ENCODE peak calls at places on chromosomes 16 and 17, in nine cellular contexts. V is HCT116, O is Peyer's patch, L is NB4, E is esophagus squamous epithelium, S is ovary, X is K562, C is H54, P is prostate gland. T is an unnamed sample.

GRCh38 chr16:83826146-83826913 is 18.6 kb downstream of the HSBP1 start:
- DNase-seq in P (peak), O (peak), L (peak), V (peak), C (peak), S (peak), E (no peak), X (peak), T (peak)

GRCh38 chr17:71740866-71741265 is 380.0 kb upstream of the SOX9 start:
- DNase-seq in E (no peak), X (no peak), P (no peak), V (no peak), O (no peak), L (no peak), C (no peak), S (no peak), T (no peak)

GRCh38 chr17:78133971-78134898 is 3.7 kb downstream of the TMC8 start:
- DNase-seq in C (peak), O (peak), X (peak), P (peak), V (peak), S (peak), L (peak), E (no peak), T (peak)

GRCh38 chr16:73125860-73126259 is 77.9 kb upstream of the ZFHX3 start:
- DNase-seq in S (no peak), V (no peak), O (no peak), X (no peak), E (no peak), C (peak), L (peak), P (no peak), T (peak)

GRCh38 chr16:82882982-82883863 is 256.5 kb downstream of the CDH13 start:
- DNase-seq in O (no peak), V (no peak), S (no peak), E (no peak), X (no peak), L (no peak), P (no peak), C (no peak), T (no peak)

GRCh38 chr17:75271955-75272847 is 1.2 kb upstream of the MIF4GD start:
- DNase-seq in O (peak), X (peak), C (no peak), E (no peak), V (no peak), L (peak), P (peak), S (no peak), T (no peak)

GRCh38 chr17:83136156-83136555 is 56.7 kb downstream of the METRNL start:
- DNase-seq in E (no peak), V (no peak), O (no peak), X (no peak), L (no peak), S (peak), C (no peak), P (no peak), T (no peak)

GRCh38 chr17:50935201-50936124 is 69.3 kb upstream of the TOB1 start:
- DNase-seq in C (peak), O (no peak), L (no peak), X (no peak), P (no peak), V (no peak), S (peak), E (no peak), T (no peak)

GRCh38 chr17:49375544-49375943 is 13.5 kb upstream of the ZNF652 start:
- DNase-seq in P (no peak), X (no peak), V (no peak), L (no peak), E (no peak), C (no peak), S (no peak), O (peak), T (no peak)

GRCh38 chr17:60393840-60394529 is 2.1 kb upstream of the USP32 start:
- DNase-seq in C (no peak), S (no peak), L (peak), O (no peak), V (no peak), X (no peak), E (no peak), P (no peak), T (no peak)

GRCh38 chr17:58956997-58957724 is 149.5 kb downstream of the TRIM37 start:
- DNase-seq in V (peak), C (no peak), L (no peak), E (no peak), X (no peak), P (no peak), O (no peak), S (no peak), T (no peak)

GRCh38 chr17:48307814-48308411 is 122.1 kb downstream of the SKAP1 start:
- DNase-seq in S (no peak), P (peak), E (no peak), C (peak), X (peak), L (peak), V (peak), O (peak), T (peak)

GRCh38 chr17:49036270-49036626 is 39.1 kb downstream of the IGF2BP1 start:
- DNase-seq in S (no peak), P (no peak), V (no peak), C (no peak), E (no peak), X (no peak), O (no peak), L (no peak), T (no peak)

GRCh38 chr16:50263940-50264929 is 2.1 kb upstream of the ADCY7 start:
- DNase-seq in S (no peak), E (no peak), X (no peak), V (no peak), C (no peak), O (no peak), L (peak), P (no peak), T (no peak)

GRCh38 chr17:47918003-47918402 is 22.0 kb downstream of the SP2 start:
- DNase-seq in P (no peak), L (peak), O (no peak), C (no peak), S (no peak), V (no peak), X (no peak), E (no peak), T (no peak)

GRCh38 chr16:73048292-73049050 is 543 bp upstream of the ZFHX3 start:
- DNase-seq in C (no peak), S (peak), O (peak), L (no peak), V (no peak), E (no peak), X (no peak), P (peak), T (no peak)

GRCh38 chr16:83272201-83272600 is 535.6 kb upstream of the HSBP1 start:
- DNase-seq in C (no peak), L (no peak), E (no peak), P (no peak), S (no peak), O (no peak), V (no peak), X (no peak), T (no peak)

GRCh38 chr16:81478876-81479496 is 34.4 kb downstream of the CMIP start:
- DNase-seq in O (no peak), E (peak), P (peak), L (peak), X (no peak), S (no peak), C (no peak), V (no peak), T (no peak)

GRCh38 chr17:1767358-1767757 is 5.5 kb downstream of the SERPINF1 start:
- DNase-seq in V (no peak), X (no peak), O (no peak), L (no peak), P (no peak), S (no peak), E (no peak), C (no peak), T (no peak)

GRCh38 chr16:10729104-10729503 is 14.5 kb upstream of the NUBP1 start:
- DNase-seq in O (no peak), L (no peak), V (no peak), P (no peak), E (no peak), S (no peak), X (no peak), C (no peak), T (no peak)

GRCh38 chr16:83215417-83216001 is 588.7 kb downstream of the CDH13 start:
- DNase-seq in E (no peak), O (peak), V (peak), L (peak), P (no peak), X (peak), S (no peak), C (peak), T (no peak)

GRCh38 chr17:78998311-78999055 is 11.1 kb downstream of the CANT1 start:
- DNase-seq in C (no peak), E (no peak), S (peak), V (no peak), L (no peak), X (no peak), O (peak), P (peak), T (peak)

GRCh38 chr17:67431210-67432015 is 54.3 kb downstream of the PITPNC1 start:
- DNase-seq in V (peak), X (no peak), S (no peak), C (peak), E (no peak), P (no peak), O (no peak), L (peak), T (no peak)

GRCh38 chr17:39096435-39097158 is 54.8 kb downstream of the PLXDC1 start:
- DNase-seq in V (no peak), X (no peak), S (peak), L (peak), O (no peak), C (no peak), P (no peak), E (no peak), T (no peak)

GRCh38 chr17:32801193-32801592 is 75.7 kb downstream of the MYO1D start:
- DNase-seq in V (no peak), X (no peak), P (no peak), S (peak), O (no peak), E (no peak), L (no peak), C (no peak), T (no peak)

GRCh38 chr17:68200689-68201424 is 47.0 kb upstream of the AMZ2 start:
- DNase-seq in P (peak), O (peak), E (no peak), L (peak), C (peak), X (peak), S (peak), V (peak), T (no peak)

GRCh38 chr17:31511176-31511540 is 119.7 kb downstream of the RAB11FIP4 start:
- DNase-seq in S (no peak), O (peak), L (no peak), C (no peak), V (no peak), E (no peak), P (no peak), X (no peak), T (no peak)

GRCh38 chr17:81863123-81863675 is 2.9 kb upstream of the P4HB start:
- DNase-seq in C (no peak), V (no peak), P (no peak), X (no peak), E (no peak), S (no peak), L (peak), O (peak), T (no peak)

GRCh38 chr17:81858967-81859905 is 1.1 kb downstream of the P4HB start:
- DNase-seq in E (no peak), P (no peak), L (peak), C (no peak), V (no peak), O (no peak), X (no peak), S (no peak), T (no peak)

GRCh38 chr17:81860756-81861568 is 627 bp upstream of the P4HB start:
- DNase-seq in L (peak), E (peak), P (peak), X (peak), O (peak), V (peak), S (peak), C (peak), T (peak)

GRCh38 chr17:81858170-81858966 is 2.0 kb downstream of the P4HB start:
- DNase-seq in V (no peak), S (no peak), P (no peak), C (no peak), L (peak), O (no peak), X (no peak), E (no peak), T (no peak)

DNA sequence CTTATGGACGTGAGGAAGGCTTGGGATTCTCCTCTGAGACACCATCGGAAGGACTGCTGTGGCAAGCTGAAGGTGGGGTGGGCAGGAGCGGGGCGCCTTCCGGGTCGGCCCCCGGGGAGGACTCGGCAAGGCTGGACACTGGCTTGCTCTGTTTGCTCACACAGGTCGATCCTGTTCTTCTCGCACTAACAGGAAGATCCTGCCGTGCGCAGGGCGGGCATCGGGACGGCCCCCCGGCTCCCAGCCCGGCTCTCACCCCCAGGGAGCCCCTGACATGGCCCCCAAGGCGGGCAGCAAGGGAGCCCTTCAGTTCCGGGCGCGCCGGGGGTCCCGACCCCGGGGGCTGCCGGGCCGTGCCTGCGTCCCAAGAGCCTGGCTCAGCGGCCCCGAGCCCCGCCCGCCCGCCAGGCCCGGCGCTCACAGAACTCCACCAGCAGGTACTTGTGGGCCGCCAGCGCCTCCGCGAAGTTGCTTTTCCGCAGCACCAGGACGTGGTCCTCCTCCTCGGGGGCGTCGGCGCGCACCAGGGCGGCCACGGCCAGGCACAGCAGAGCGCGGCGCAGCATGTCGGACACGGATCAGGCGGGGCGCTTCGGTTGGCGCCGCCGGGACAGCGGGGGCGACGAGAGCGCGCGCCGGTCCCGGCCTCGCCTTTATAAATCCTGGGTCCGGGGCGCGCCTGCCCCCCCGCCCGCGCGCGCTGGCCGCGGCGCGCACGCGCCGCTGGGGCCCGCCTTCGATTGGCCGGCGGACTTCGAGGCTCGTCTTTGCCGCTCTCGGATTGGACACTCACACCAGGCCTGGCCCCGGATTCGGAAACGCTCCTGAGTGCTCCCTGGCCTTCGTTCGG is at the start of gene P4HB:
- DNase-seq in E (no peak), C (no peak), P (no peak), V (no peak), X (no peak), O (peak), S (no peak), L (no peak), T (no peak)
- TF ChIP-seq POLR2A in E (no peak), C (peak), P (peak), V (peak), X (peak), O (peak), S (peak), L (peak), T (no peak)

GRCh38 chr16:569445-570254 is at the start of gene PIGQ:
- DNase-seq in L (peak), O (peak), X (peak), P (peak), E (no peak), C (peak), V (no peak), S (peak), T (peak)
- TF ChIP-seq POLR2A in L (no peak), O (no peak), X (no peak), P (no peak), E (no peak), C (no peak), V (no peak), S (no peak), T (no peak)

DNA sequence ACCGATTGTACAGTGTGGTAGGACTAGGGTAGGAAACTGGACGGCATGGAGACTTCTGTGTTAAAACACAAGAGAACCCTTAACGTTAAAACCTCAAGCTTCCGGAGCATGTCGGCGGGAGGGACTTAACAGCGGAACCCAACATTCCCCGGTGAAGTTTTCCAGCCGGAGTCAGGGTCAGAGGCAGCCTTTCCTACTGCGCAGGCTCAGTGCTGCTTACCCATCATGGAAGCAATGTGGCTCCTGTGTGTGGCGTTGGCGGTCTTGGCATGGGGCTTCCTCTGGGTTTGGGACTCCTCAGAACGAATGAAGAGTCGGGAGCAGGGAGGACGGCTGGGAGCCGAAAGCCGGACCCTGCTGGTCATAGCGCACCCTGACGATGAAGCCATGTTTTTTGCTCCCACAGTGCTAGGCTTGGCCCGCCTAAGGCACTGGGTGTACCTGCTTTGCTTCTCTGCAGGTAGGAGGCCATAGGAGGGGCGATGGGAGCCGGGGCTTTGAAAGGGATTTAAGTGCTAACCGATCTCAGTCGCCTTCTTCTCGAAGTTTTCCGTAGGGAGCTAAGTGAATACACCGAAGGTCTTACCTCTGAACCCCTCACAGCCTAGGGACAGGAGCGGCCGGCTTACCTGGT is at the start of gene PIGL:
- DNase-seq in S (peak), V (peak), O (peak), E (peak), L (peak), C (peak), P (peak), X (peak), T (peak)
- TF ChIP-seq POLR2A in S (no peak), V (peak), O (peak), E (no peak), L (peak), C (peak), P (peak), X (peak), T (no peak)

GRCh38 chr17:76351526-76352071 is 2.1 kb downstream of the PRPSAP1 start:
- DNase-seq in P (no peak), O (no peak), E (no peak), C (no peak), X (no peak), S (no peak), V (no peak), L (no peak), T (no peak)

GRCh38 chr17:76354747-76355310 is 1.1 kb upstream of the PRPSAP1 start:
- DNase-seq in O (no peak), P (no peak), V (no peak), L (peak), S (no peak), X (peak), E (no peak), C (no peak), T (no peak)

GRCh38 chr17:76354317-76354729 is 607 bp upstream of the PRPSAP1 start:
- DNase-seq in X (no peak), P (no peak), O (no peak), V (no peak), S (no peak), E (no peak), C (no peak), L (no peak), T (no peak)

GRCh38 chr17:76353004-76353598 is 615 bp downstream of the PRPSAP1 start:
- DNase-seq in X (peak), S (peak), C (peak), L (no peak), P (peak), O (no peak), E (no peak), V (no peak), T (no peak)

DNA sequence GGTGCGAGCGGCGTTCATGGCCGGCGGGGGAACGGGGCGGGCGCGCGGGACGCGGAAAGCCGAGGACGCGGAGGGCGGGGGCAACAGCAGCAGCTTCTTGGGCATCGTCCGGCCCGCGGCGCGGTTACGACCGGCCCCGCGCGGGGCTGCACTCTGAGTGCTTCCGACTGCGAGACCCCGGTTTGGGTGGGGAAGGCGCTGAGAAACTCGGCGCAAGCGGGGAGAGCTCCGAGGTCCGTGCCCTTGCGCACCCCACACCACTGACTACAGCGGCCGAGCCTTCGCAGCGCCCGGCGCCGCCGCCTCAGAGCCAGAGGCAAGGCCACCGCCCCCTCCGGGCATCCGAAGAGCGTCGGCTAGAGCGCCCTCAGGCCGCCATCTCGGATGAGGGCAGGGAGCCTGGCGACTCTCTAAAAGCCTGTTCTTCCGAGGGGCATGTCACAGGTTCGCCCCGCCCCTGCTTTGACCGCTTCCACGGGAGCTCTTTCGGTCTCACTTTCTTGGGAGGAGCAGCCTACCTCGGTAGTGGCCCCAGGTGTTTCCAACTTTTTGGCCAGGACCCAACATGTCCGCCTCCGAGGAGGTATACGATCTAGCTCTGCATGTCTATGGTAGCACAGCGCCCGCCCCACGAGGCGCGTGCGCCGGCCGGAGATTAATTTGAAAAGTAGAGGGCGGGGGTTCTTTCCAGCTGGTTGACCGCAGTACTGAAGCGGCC is at the start of gene PRPSAP1:
- DNase-seq in L (peak), V (peak), C (peak), P (peak), S (peak), X (peak), E (peak), O (peak), T (peak)
- TF ChIP-seq POLR2A in L (peak), V (peak), C (peak), P (peak), S (peak), X (peak), E (no peak), O (peak), T (no peak)

T was measured in lower leg skin.